ENCODE peak calls at places on chromosome 11, in four cellular contexts. H, R, E and Y are unnamed samples.
A peak's percentile ranks its signal among the peaks of the same experiment; 100 is the strongest.

GRCh38 chr11:9039194-9039593 is 35.4 kb upstream of the NRIP3 start:
- DNase-seq in H (no peak), R (no peak), E (peak; percentile 46), Y (peak; percentile 11)

GRCh38 chr11:11568651-11569229 is 53.1 kb downstream of the GALNT18 start:
- DNase-seq in H (no peak), R (no peak), E (no peak), Y (no peak)

GRCh38 chr11:60457576-60457975 is 1.9 kb downstream of the MS4A1 start:
- DNase-seq in H (no peak), R (no peak), E (no peak), Y (no peak)

GRCh38 chr11:95993438-95994339 is 69.8 kb upstream of the MTMR2 start:
- DNase-seq in H (no peak), R (no peak), E (no peak), Y (no peak)

GRCh38 chr11:126385991-126386728 is 30.7 kb downstream of the ST3GAL4 start:
- DNase-seq in H (no peak), R (no peak), E (no peak), Y (no peak)

GRCh38 chr11:12901874-12902481 is 107.1 kb upstream of the RASSF10 start:
- DNase-seq in H (no peak), R (no peak), E (peak; percentile 57), Y (no peak)

GRCh38 chr11:911031-911889 is 650 bp upstream of the CHID1 start:
- DNase-seq in H (peak; percentile 19), R (peak; percentile 50), E (peak; percentile 74), Y (peak; percentile 47)

GRCh38 chr11:43933608-43934358 is 8.7 kb upstream of the C11orf96 start:
- DNase-seq in H (no peak), R (no peak), E (peak; percentile 33), Y (peak; percentile 63)

GRCh38 chr11:57498540-57498939 is 17.0 kb downstream of the SLC43A1 start:
- DNase-seq in H (no peak), R (no peak), E (no peak), Y (no peak)

GRCh38 chr11:57500926-57501325 is 14.6 kb downstream of the SLC43A1 start:
- DNase-seq in H (no peak), R (no peak), E (no peak), Y (no peak)

GRCh38 chr11:57499983-57500461 is 15.5 kb downstream of the SLC43A1 start:
- DNase-seq in H (no peak), R (no peak), E (no peak), Y (no peak)

GRCh38 chr11:57500526-57500925 is 15.0 kb downstream of the SLC43A1 start:
- DNase-seq in H (no peak), R (no peak), E (no peak), Y (no peak)

GRCh38 chr11:57499413-57499982 is 16.0 kb downstream of the SLC43A1 start:
- DNase-seq in H (peak; percentile 73), R (peak; percentile 98), E (peak; percentile 87), Y (peak; percentile 93)
- H3K4me3 ChIP-seq in H (peak overlapping the region; percentile 28), R (peak overlapping the region; percentile 55), E (peak overlapping the region; percentile 43), Y (peak overlapping the region; percentile 36)

DNA sequence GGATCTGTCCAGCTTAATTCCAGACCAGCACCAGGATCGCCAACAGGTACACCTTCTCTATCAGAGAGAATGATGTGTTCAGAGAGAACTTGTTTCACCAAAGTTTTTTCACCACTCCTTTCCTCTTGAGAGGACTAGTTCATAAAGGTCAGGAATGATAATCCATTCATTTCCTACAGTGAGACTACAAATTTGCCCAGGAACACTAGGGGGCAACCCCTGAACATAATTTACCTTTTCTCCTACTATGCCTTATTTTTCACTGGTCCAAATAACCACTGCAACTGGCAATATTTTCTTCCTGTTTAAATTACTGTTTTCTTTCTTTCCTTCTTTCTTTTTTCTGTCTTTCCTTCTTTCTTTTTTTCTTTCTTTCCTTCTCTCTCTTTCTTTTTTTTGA is 22.5 kb downstream of the CAVIN3 start:
- DNase-seq in H (no peak), R (no peak), E (peak; percentile 25), Y (no peak)
- TF ChIP-seq CTCF in H (no peak), R (peak; percentile 55), E (peak; percentile 45), Y (peak; percentile 52)

DNA sequence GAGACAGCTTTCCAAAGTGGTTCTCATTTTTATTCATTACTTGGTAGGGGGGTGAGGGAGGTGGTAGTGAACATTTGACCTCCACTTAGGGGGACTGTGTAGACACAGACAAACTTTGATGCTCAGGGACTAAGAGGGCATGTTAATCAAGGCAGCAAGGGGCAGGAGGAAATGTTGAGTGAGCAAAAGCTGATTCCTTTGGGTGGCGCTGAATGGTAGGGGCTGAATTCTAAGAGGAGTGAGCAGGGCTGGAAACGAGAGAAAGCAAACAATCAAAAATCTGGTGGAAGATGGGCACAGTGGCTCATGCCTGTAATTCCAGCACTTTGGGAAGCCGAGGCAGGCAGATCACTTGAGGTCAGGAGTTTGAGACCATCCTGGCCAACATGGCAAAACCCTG is 164.8 kb upstream of the BDNF start:
- DNase-seq in H (no peak), R (no peak), E (no peak), Y (no peak)
- H3K4me3 ChIP-seq in H (no peak overlapping the region), R (no peak overlapping the region), E (no peak overlapping the region), Y (no peak overlapping the region)

DNA sequence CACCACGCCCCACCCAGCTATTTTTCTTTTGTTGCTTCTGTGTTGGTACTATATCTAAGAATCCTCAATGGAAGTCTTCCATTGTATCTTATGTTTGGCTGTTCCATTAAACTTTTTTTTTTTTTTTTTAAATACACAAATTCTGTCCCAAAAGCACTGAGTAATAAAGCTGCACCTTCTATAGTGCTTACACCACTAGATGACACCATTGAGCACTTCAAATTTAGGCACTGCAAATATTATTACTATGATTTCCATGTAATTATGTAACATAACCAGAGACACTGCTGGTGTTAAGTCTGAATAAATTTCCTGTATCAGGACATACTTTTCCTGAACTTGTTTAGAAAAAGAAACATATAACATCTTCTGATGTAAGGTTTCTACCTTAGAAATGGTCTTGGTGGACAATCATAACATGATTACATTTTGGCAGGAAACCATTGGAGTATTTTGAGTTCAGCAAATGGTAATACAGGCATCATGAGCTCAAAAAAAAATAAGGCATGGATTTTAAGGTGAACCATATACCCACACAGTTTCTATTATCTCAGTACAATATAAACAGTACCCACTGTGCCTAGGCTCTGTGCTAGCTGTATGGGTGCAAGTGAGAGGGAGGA is 110.5 kb downstream of the ATG16L2 start:
- DNase-seq in H (peak; percentile 18), R (no peak), E (peak; percentile 78), Y (peak; percentile 76)
- TF ChIP-seq CTCF in H (peak; percentile 32), R (peak; percentile 68), E (peak; percentile 68), Y (peak; percentile 76)

DNA sequence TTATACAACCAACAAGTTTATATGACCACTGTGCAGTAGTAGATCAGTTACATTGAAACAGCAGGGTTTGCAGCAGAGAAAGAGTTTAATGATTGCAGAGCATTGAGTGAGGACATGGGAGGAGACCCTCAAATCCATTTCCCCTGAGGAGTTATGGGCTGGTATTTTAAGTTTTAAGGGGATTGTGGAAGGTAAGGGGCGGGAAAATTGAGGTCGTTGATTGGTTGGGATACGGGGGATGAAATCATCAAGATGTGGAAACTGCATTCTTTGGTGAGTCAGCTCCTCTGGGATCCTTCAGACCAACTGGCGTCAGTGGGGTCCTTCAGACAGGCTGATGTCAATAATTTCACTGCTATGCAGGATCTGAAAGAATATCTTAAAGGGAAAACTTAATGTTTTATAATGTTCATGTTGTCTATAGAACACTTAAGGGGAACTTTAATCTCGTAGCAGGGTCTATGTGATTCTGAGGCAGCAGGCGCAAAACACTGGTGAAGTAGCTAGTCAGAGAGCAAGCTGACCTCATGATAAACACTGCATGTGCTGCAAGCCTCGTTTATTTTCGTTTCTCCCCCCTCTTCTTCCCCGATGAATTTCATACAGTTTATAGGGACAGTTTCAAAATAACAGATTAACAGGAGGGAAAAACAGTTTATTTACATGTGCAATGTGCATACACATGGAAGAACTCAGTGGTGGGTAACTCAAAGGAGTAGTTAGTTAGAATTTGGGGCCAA is 17.4 kb upstream of the BACE1-AS start:
- DNase-seq in H (no peak), R (no peak), E (peak; percentile 94), Y (peak; percentile 87)
- H3K4me3 ChIP-seq in H (no peak overlapping the region), R (no peak overlapping the region), E (peak overlapping the region; percentile 2), Y (peak overlapping the region; percentile 2)

DNA sequence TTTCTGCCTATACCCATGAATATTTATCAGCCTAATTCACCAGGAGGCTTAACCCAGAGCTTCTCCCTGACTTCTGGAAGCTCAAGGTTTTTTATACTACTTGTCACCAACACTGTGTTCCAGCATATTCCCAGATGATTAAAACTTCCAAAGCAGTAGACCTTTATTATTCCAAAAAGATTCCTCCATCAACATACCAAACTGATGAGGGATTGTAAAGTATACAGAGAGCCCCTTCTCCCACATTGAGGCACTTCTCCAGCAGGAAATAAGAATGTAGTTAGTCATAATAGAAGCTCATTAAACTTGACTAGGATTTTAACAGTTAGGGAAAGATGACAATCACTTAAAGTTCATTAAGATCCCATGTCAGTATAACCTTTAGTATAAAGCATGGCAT is 51.4 kb upstream of the CEP126 start:
- DNase-seq in H (no peak), R (no peak), E (peak; percentile 56), Y (peak; percentile 59)
- TF ChIP-seq CTCF in H (no peak), R (no peak), E (no peak), Y (no peak)